ENCODE peak calls at places on chromosomes 1 and 21, in nine cellular contexts. L is AG04449, D is neuronal stem cell, R is neural progenitor cell, I is fibroblast of lung, A is tibial nerve, O is AG09309, N is GM12865, W is sigmoid colon. P is an unnamed sample.
A peak's percentile ranks its signal among the peaks of the same experiment; 100 is the strongest.

GRCh38 chr1:152537496-152537895 is 23.2 kb downstream of the CRCT1 start:
- DNase-seq in I (no peak), W (no peak), A (no peak), D (no peak), N (no peak), L (no peak), R (no peak), O (no peak), P (no peak)

GRCh38 chr1:56322211-56322610 is 257.2 kb downstream of the PLPP3 start:
- DNase-seq in O (no peak), A (no peak), R (peak; percentile 24), N (no peak), W (no peak), I (peak; percentile 4), D (no peak), L (no peak), P (no peak)

GRCh38 chr1:204087893-204088528 is 15.1 kb downstream of the SOX13 start:
- DNase-seq in D (no peak), O (no peak), L (no peak), W (peak; percentile 94), N (no peak), I (no peak), R (no peak), A (no peak), P (peak; percentile 43)

GRCh38 chr21:35528109-35529042 is 479.3 kb upstream of the RUNX1 start:
- DNase-seq in I (no peak), W (no peak), O (no peak), L (no peak), N (peak; percentile 55), D (no peak), A (no peak), R (no peak), P (no peak)

GRCh38 chr21:42427809-42428419 is 24.2 kb downstream of the UBASH3A start:
- DNase-seq in N (no peak), O (no peak), R (no peak), L (no peak), W (no peak), D (no peak), A (no peak), I (no peak), P (no peak)

GRCh38 chr1:166811691-166812090 is 27.6 kb upstream of the POGK start:
- DNase-seq in A (no peak), L (peak; percentile 60), O (peak; percentile 10), D (no peak), R (no peak), W (no peak), I (peak; percentile 82), N (no peak), P (no peak)

GRCh38 chr1:10814954-10815862 is 18.8 kb upstream of the CASZ1 start:
- DNase-seq in L (no peak), A (no peak), W (no peak), N (no peak), I (no peak), R (no peak), O (no peak), D (no peak), P (peak; percentile 77)

GRCh38 chr1:2982615-2983318 is 38.5 kb upstream of the ACTRT2 start:
- DNase-seq in O (no peak), W (peak; percentile 61), A (no peak), I (no peak), R (no peak), L (no peak), D (no peak), N (no peak), P (no peak)

GRCh38 chr21:42239973-42240372 is 21.0 kb downstream of the ABCG1 start:
- DNase-seq in D (no peak), N (no peak), I (no peak), A (no peak), L (no peak), R (no peak), O (no peak), W (no peak), P (no peak)

GRCh38 chr1:244041475-244042100 is 9.5 kb upstream of the ZBTB18 start:
- DNase-seq in L (no peak), I (no peak), R (no peak), W (no peak), D (no peak), O (no peak), A (no peak), N (no peak), P (no peak)

GRCh38 chr1:194209920-194210319 is 1023.5 kb upstream of the B3GALT2 start:
- DNase-seq in R (no peak), O (no peak), D (no peak), L (no peak), I (no peak), W (no peak), A (no peak), N (no peak), P (no peak)

GRCh38 chr1:51990478-51990965 is at the start of gene RAB3B:
- DNase-seq in W (no peak), A (no peak), D (peak; percentile 80), R (peak; percentile 93), L (no peak), O (no peak), I (peak; percentile 56), N (peak; percentile 68), P (peak; percentile 80)

GRCh38 chr1:16625497-16626408 is 12.4 kb upstream of the NBPF1 start:
- DNase-seq in I (no peak), O (no peak), N (no peak), W (peak; percentile 78), R (no peak), L (no peak), D (no peak), A (no peak), P (peak; percentile 33)

GRCh38 chr1:231381729-231382128 is 40.4 kb downstream of the EGLN1 start:
- DNase-seq in W (no peak), D (no peak), R (no peak), A (no peak), L (no peak), O (no peak), I (no peak), N (no peak), P (no peak)

GRCh38 chr1:199083680-199084079 is 444.8 kb downstream of the PTPRC start:
- DNase-seq in I (peak; percentile 60), O (peak; percentile 2), W (no peak), D (no peak), L (peak; percentile 3), A (no peak), R (no peak), N (no peak), P (no peak)

GRCh38 chr1:15296602-15297321 is 49.7 kb downstream of the FHAD1 start:
- DNase-seq in A (no peak), R (no peak), D (no peak), L (no peak), O (no peak), N (peak; percentile 40), I (no peak), W (no peak), P (no peak)

GRCh38 chr1:111864862-111865261 is 109.2 kb downstream of the DDX20 start:
- DNase-seq in D (no peak), A (no peak), N (peak; percentile 5), I (no peak), L (no peak), R (peak; percentile 22), W (no peak), O (no peak), P (no peak)

GRCh38 chr21:38297193-38297592 is 40.4 kb downstream of the KCNJ15 start:
- DNase-seq in W (no peak), D (no peak), L (peak; percentile 46), N (no peak), I (peak; percentile 89), A (no peak), R (no peak), O (no peak), P (no peak)

GRCh38 chr1:8477983-8478362 is 160.1 kb downstream of the SLC45A1 start:
- DNase-seq in I (no peak), W (no peak), N (no peak), R (no peak), D (no peak), O (no peak), L (no peak), A (no peak), P (no peak)
- H3K4me3 ChIP-seq in I (no peak overlapping the region), W (no peak overlapping the region), N (no peak overlapping the region), R (no peak overlapping the region), D (no peak overlapping the region), O (no peak overlapping the region), L (no peak overlapping the region), A (no peak overlapping the region), P (no peak overlapping the region)

DNA sequence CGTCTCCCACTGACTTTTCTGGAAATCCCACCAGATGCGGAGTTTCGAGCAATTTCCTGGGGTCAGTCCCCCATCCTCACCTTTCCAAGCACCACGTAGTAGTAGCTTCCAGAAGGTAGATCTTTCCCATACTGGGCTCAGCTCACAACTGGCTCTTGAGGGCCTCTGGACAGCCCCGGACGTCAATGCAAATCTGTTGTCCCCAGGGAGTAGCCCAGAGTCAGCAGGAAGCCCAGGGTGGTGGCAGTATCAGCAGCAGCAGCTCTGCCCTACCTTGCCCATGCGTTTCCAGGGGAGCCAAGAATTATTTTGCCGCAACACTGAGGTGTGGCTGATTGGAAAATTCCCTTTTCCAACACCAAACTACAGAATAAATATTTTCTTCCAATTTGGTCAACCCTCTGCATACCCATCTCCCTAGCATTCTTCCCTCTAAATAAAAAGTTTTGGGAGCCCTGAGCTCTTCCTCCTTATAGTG is 70.3 kb downstream of the CD46 start:
- DNase-seq in D (no peak), W (peak; percentile 61), O (no peak), I (no peak), L (no peak), R (no peak), N (peak; percentile 92), A (no peak), P (no peak)
- H3K4me3 ChIP-seq in D (no peak overlapping the region), W (peak overlapping the region; percentile 73), O (no peak overlapping the region), I (no peak overlapping the region), L (no peak overlapping the region), R (no peak overlapping the region), N (peak overlapping the region; percentile 85), A (peak overlapping the region; percentile 67), P (peak overlapping the region; percentile 13)

GRCh38 chr1:161215079-161215478 is at the start of gene FCER1G:
- DNase-seq in W (no peak), D (no peak), N (no peak), L (no peak), I (no peak), A (no peak), O (no peak), R (no peak), P (no peak)
- H3K4me3 ChIP-seq in W (peak within 1 kb of the TSS; percentile 39), D (no peak within 1 kb of the TSS), N (no peak within 1 kb of the TSS), L (no peak within 1 kb of the TSS), I (no peak within 1 kb of the TSS), A (peak within 1 kb of the TSS; percentile 44), O (no peak within 1 kb of the TSS), R (no peak within 1 kb of the TSS), P (no peak within 1 kb of the TSS)

DNA sequence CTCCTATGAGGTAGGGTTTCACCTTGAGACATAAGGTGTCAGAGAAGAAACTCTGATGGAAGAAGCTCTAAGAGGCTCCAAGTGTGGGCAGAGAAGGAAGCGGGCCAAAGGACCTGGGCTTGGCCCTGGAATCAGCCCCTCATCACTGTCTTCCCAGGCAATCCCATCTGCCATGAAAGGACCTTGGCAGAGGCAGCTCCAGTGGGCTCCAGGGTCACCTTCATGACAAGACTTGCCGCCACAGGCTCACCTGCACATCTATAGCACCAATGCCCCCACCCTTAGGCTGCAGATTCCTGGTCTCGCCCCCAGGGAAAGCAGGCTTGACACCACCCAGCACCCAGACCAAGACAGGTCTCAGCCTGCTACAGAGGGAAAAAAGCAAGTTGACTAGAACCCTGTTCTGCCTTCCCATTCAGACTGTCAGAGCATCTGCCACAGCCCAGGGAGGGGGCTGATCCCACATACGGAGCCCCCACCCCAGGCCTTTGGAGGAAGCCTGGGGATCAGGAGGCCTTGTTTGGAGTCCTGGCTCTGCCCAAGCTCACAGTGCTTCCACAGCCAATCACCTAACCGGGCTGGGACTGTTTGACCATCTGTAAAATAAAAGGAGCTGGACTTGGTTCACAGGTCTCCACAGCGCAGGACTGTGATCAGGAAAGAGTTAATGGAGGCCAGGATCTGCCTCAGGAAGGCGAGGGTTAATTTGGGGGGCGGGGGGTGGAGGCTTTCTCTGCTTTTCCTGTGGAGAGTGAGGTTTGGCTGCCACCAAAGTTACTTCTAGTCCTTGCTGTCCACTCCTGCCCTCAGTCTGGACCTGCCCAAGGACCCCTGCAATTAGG is at the start of gene FAM110D:
- DNase-seq in A (no peak), L (no peak), D (no peak), O (no peak), W (peak; percentile 49), I (no peak), N (no peak), R (no peak), P (no peak)
- H3K4me3 ChIP-seq in A (peak within 1 kb of the TSS; percentile 62), L (no peak within 1 kb of the TSS), D (peak within 1 kb of the TSS; percentile 50), O (no peak within 1 kb of the TSS), W (peak within 1 kb of the TSS; percentile 59), I (no peak within 1 kb of the TSS), N (no peak within 1 kb of the TSS), R (peak within 1 kb of the TSS; percentile 14), P (no peak within 1 kb of the TSS)

P was measured in body of pancreas.